ENCODE peak calls at places on chromosomes 16 and 17, in four cellular contexts. J is WERI-Rb-1, Z is heart right ventricle, U is fibroblast of pulmonary artery. F is an unnamed sample.

GRCh38 chr17:38660097-38661026 is 14.4 kb downstream of the EPOP start:
- DNase-seq in J (no peak), Z (no peak), U (no peak), F (no peak)

GRCh38 chr16:21167929-21168602 is 9.6 kb downstream of the LDAF1 start:
- DNase-seq in J (peak; percentile 66), Z (no peak), U (no peak), F (no peak)

GRCh38 chr17:40903129-40903847 is 18.2 kb upstream of the KRT20 start:
- DNase-seq in Z (no peak), J (no peak), U (peak; percentile 1), F (no peak)

GRCh38 chr17:38598536-38598935 is 7.2 kb downstream of the SRCIN1 start:
- DNase-seq in J (peak; percentile 95), U (peak; percentile 76), Z (no peak), F (peak; percentile 90)

GRCh38 chr17:5788266-5788900 is 204.1 kb upstream of the NLRP1 start:
- DNase-seq in U (no peak), Z (no peak), J (no peak), F (no peak)

GRCh38 chr17:32626371-32626770 is 139.6 kb downstream of the CDK5R1 start:
- DNase-seq in U (no peak), J (no peak), Z (no peak), F (no peak)

GRCh38 chr17:36545093-36545464 is 360 bp downstream of the GGNBP2 start:
- DNase-seq in U (no peak), Z (no peak), J (no peak), F (no peak)

GRCh38 chr16:79770244-79771064 is 169.9 kb upstream of the MAF start:
- DNase-seq in J (peak; percentile 27), Z (peak; percentile 91), U (peak; percentile 78), F (peak; percentile 84)

GRCh38 chr16:12879812-12880211 is 21.6 kb upstream of the SHISA9 start:
- DNase-seq in Z (no peak), J (no peak), U (no peak), F (no peak)

GRCh38 chr16:35298460-35299243 is 1839.2 kb downstream of the TP53TG3F start:
- DNase-seq in J (no peak), Z (no peak), U (no peak), F (no peak)

GRCh38 chr17:4678448-4679026 is 25.4 kb downstream of the PELP1 start:
- DNase-seq in J (no peak), U (peak; percentile 72), Z (no peak), F (no peak)

GRCh38 chr16:17963185-17963836 is 373.2 kb downstream of the NPIPA8 start:
- DNase-seq in U (no peak), Z (no peak), J (no peak), F (no peak)

GRCh38 chr16:53428681-53429080 is 5.6 kb upstream of the RBL2 start:
- DNase-seq in Z (no peak), J (no peak), U (no peak), F (no peak)

GRCh38 chr17:68892658-68893057 is 62.5 kb downstream of the ABCA8 start:
- DNase-seq in Z (no peak), J (no peak), U (no peak), F (no peak)

GRCh38 chr17:73304971-73305786 is 6.6 kb downstream of the CDC42EP4 start:
- DNase-seq in Z (peak; percentile 71), U (peak; percentile 92), J (peak; percentile 83), F (peak; percentile 75)

GRCh38 chr16:56629531-56629930 is 2.9 kb upstream of the MT1M start:
- DNase-seq in U (no peak), J (no peak), Z (no peak), F (no peak)

GRCh38 chr16:2157480-2158261 is 2.1 kb downstream of the TRAF7 start:
- DNase-seq in Z (no peak), J (no peak), U (no peak), F (no peak)

GRCh38 chr16:82954224-82954929 is 327.6 kb downstream of the CDH13 start:
- DNase-seq in U (peak; percentile 76), J (no peak), Z (no peak), F (no peak)

GRCh38 chr16:67296422-67296821 is 17.1 kb downstream of the PLEKHG4 start:
- DNase-seq in U (peak; percentile 36), Z (no peak), J (no peak), F (no peak)

GRCh38 chr17:79695293-79696158 is 35.2 kb upstream of the ENPP7 start:
- DNase-seq in U (peak; percentile 58), Z (no peak), J (no peak), F (no peak)

GRCh38 chr17:72332367-72332766 is 211.5 kb downstream of the SOX9 start:
- DNase-seq in U (no peak), J (no peak), Z (no peak), F (no peak)

GRCh38 chr17:67289174-67289876 is 44.3 kb upstream of the HELZ start:
- DNase-seq in U (peak; percentile 96), Z (peak; percentile 87), J (no peak), F (peak; percentile 19)

GRCh38 chr16:68993885-68994284 is 111.6 kb upstream of the HAS3 start:
- DNase-seq in J (no peak), U (peak; percentile 94), Z (no peak), F (no peak)

GRCh38 chr16:2145843-2146242 is 2.6 kb upstream of the RAB26 start:
- DNase-seq in U (no peak), J (no peak), Z (no peak), F (no peak)

DNA sequence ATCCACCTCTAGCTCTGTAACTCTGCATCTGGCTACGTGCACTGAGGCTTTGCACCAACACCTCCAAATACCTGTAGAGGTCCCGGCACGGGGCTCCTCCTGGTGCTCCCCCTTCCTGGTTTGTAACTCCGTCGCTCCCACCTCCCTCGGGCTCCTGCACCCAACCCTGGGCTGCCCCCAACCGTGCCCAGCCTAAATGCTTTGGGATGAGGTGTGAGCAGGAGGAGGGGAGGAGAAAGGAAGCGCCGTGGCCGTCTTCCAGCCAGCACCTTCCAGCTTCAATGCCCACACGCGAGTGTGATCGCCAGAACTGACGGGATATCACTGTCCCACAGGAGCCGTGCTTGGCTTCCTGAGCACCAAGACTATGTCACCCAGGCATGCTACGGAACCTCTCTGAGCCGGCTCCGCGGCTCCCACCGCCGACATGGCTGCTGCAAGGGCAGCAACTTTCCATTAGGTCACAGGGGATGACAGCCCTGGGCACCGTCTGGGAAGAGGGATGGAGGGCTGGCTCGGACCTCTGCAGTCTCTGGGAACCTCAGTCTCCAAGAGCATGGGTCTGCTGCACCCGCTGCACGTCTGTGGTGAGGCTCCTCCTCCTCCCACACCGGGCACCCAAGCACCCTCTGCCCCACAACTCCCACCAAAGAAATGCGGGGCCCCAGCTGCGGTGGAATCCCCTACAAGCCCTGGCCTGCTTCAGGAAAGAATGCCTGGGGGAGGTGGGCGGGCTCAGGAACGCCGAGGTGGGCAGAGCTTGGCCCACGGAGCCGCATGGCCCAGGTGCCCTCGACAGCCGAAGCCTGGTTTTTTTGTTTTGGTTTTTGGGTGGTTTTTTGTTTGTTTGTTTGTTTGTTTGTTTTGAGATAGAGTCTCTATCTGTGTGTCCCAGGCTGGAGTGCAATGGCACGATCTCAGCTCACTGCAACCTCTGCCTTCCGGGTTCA is 6.4 kb upstream of the SLC38A10 start:
- DNase-seq in J (no peak), Z (no peak), U (no peak), F (no peak)
- H3K4me3 ChIP-seq in J (no peak overlapping the region), Z (no peak overlapping the region), U (no peak overlapping the region), F (no peak overlapping the region)

DNA sequence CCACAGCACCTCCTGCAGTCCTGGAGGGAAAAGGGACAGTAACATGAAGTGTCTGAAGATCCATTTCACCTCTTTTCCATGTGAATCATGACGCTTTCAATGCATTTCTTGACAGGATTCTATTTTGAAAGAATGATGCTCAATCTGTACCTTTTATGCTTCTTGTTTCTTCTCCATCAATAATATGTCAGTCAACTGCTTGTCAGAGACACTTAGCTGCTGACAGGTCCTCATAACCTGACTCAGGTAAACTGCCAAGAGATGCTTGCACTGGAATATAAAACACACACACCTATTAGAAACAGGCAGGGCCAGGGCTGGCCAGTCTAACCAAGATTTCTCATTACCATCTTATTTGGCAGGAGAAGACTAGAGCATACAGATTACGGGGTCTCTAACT is 21.6 kb downstream of the ZSWIM7 start:
- DNase-seq in J (no peak), Z (no peak), U (no peak), F (no peak)
- TF ChIP-seq CTCF in J (peak; percentile 38), Z (no peak), U (no peak), F (no peak)

GRCh38 chr17:45313419-45313771 is 3.4 kb downstream of the MAP3K14 start:
- DNase-seq in Z (no peak), U (no peak), J (no peak), F (no peak)

GRCh38 chr17:45311762-45312476 is 4.9 kb downstream of the MAP3K14 start:
- DNase-seq in U (no peak), J (no peak), Z (peak; percentile 55), F (peak; percentile 33)

GRCh38 chr17:45311406-45311761 is 5.4 kb downstream of the MAP3K14 start:
- DNase-seq in J (peak; percentile 54), Z (no peak), U (no peak), F (peak; percentile 37)

GRCh38 chr17:45313927-45314760 is 2.7 kb downstream of the MAP3K14 start:
- DNase-seq in J (no peak), U (no peak), Z (no peak), F (no peak)

DNA sequence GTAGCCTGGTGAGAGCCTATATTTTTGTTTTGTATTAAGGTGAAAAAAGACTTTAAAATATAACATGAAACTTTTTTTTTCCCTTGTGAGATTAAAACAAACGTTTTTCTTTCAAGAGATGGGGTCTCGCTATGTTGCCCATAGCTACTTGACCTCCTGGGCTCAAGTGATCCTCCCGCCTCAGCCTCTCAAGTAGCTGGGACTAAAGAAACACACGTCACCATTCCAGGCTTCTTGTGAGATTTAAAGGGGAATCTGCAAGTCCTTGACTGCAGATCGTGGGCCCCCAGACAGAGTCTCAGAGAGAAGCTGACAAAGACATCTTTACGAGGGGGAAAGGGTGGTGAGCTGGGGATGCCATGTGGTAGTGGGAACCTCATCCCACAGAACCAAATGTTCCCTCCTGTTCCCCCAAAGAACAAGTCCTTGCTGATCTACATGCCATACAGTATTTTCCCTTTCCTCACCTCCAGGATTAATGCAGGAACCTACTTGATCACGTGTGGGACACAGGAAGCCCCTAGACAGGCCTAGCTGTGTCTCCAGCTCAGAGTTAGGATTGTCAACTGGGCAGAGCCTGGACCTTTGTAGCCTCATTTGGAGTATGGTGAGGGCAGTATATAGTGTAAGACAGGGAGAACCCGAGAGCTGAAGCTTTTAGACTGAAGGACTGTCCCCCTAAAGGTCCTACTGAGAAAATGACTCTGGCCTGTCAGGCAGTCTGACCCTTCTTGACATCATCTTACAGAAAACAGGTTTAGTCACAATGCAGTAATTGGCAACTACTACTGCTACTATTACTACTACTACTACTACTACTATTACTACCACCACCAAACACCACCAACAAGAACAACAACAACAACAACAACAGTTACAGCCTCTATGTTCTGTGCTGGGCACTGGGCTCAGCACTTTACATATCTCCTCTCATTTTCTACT is 4.1 kb downstream of the MAP3K14 start:
- DNase-seq in U (no peak), Z (no peak), J (no peak), F (no peak)
- H3K4me3 ChIP-seq in U (no peak overlapping the region), Z (no peak overlapping the region), J (no peak overlapping the region), F (no peak overlapping the region)

DNA sequence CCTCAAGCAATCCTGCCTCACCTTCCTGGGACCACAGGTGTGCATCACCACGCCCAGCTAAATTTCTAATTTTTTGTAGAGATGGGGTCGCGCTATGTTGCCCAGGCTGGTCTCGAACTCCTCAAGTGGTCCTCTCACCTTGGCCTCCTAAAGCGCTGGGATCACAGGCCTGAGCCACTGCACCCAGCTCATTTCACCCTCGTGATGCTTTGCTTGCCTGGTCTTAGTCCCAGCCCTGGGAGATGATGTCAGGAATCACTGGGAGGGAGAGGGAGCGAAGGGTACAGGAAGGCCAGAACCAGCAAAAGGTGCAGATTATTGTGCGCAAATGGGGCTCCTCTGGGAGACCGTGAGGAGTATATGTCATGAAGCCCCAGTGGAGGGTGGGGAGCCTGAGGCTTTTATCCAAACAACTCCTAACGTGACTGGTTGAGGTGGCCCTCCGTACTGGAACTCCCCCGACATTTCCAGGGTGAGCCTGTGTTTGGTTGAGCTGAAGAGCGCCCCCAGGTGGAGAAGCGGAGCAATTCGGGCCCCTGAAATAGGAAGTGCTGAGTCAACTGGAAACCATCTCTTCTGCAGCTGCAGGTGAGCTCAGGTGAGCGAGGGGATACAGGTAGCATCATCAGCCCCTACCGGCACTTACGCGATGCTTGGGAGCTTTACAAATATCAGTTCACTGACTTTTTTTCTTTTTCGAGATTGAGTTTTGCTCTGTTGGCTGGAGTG is 41.2 kb upstream of the HAPSTR1 start:
- DNase-seq in U (peak; percentile 23), Z (no peak), J (peak; percentile 26), F (peak; percentile 12)
- TF ChIP-seq CTCF in U (peak; percentile 42), Z (peak; percentile 37), J (peak; percentile 70), F (peak; percentile 57)